ENCODE peak calls at places on chromosomes 13 and 19, in seven cellular contexts. One of them, this sample, is unnamed.

GRCh38 chr19:788821-789472 is 8.3 kb upstream of the PTBP1 start:
- DNase-seq in activated T-cell treated with anti-CD3 and anti-CD28 coated beads for 24 hours: no peak
- DNase-seq in A549: no peak
- DNase-seq in progenitor cell of endocrine pancreas: no peak
- DNase-seq in aorta: no peak
- DNase-seq in HEK293T: no peak
- DNase-seq in AG08396: no peak
- DNase-seq in this sample: no peak

GRCh38 chr13:98509271-98510155 is 67.4 kb downstream of the STK24 start:
- DNase-seq in activated T-cell treated with anti-CD3 and anti-CD28 coated beads for 24 hours: peak; percentile 23
- DNase-seq in A549: peak; percentile 76
- DNase-seq in progenitor cell of endocrine pancreas: no peak
- DNase-seq in aorta: peak; percentile 81
- DNase-seq in HEK293T: no peak
- DNase-seq in AG08396: peak; percentile 79
- DNase-seq in this sample: no peak

GRCh38 chr13:87078947-87079795 is 592.0 kb upstream of the SLITRK5 start:
- DNase-seq in activated T-cell treated with anti-CD3 and anti-CD28 coated beads for 24 hours: no peak
- DNase-seq in A549: no peak
- DNase-seq in progenitor cell of endocrine pancreas: no peak
- DNase-seq in aorta: no peak
- DNase-seq in HEK293T: no peak
- DNase-seq in AG08396: no peak
- DNase-seq in this sample: no peak

GRCh38 chr13:40402931-40403412 is 263.5 kb downstream of the FOXO1 start:
- DNase-seq in activated T-cell treated with anti-CD3 and anti-CD28 coated beads for 24 hours: no peak
- DNase-seq in A549: peak; percentile 59
- DNase-seq in progenitor cell of endocrine pancreas: no peak
- DNase-seq in aorta: no peak
- DNase-seq in HEK293T: no peak
- DNase-seq in AG08396: peak; percentile 51
- DNase-seq in this sample: no peak

GRCh38 chr13:33490461-33491327 is 205.1 kb upstream of the STARD13 start:
- DNase-seq in activated T-cell treated with anti-CD3 and anti-CD28 coated beads for 24 hours: no peak
- DNase-seq in A549: no peak
- DNase-seq in progenitor cell of endocrine pancreas: no peak
- DNase-seq in aorta: peak; percentile 42
- DNase-seq in HEK293T: no peak
- DNase-seq in AG08396: no peak
- DNase-seq in this sample: no peak

GRCh38 chr19:8363803-8364771 is at the start of gene ANGPTL4:
- DNase-seq in activated T-cell treated with anti-CD3 and anti-CD28 coated beads for 24 hours: peak; percentile 32
- DNase-seq in A549: peak; percentile 87
- DNase-seq in progenitor cell of endocrine pancreas: peak; percentile 23
- DNase-seq in aorta: peak; percentile 87
- DNase-seq in HEK293T: no peak
- DNase-seq in AG08396: peak; percentile 85
- DNase-seq in this sample: no peak

GRCh38 chr13:50152224-50152623 is 137.0 kb downstream of the KCNRG start:
- DNase-seq in activated T-cell treated with anti-CD3 and anti-CD28 coated beads for 24 hours: no peak
- DNase-seq in A549: no peak
- DNase-seq in progenitor cell of endocrine pancreas: no peak
- DNase-seq in aorta: no peak
- DNase-seq in HEK293T: no peak
- DNase-seq in AG08396: no peak
- DNase-seq in this sample: no peak

GRCh38 chr13:70424928-70425327 is 316.7 kb upstream of the KLHL1 start:
- DNase-seq in activated T-cell treated with anti-CD3 and anti-CD28 coated beads for 24 hours: no peak
- DNase-seq in A549: no peak
- DNase-seq in progenitor cell of endocrine pancreas: no peak
- DNase-seq in aorta: no peak
- DNase-seq in HEK293T: no peak
- DNase-seq in AG08396: no peak
- DNase-seq in this sample: no peak

GRCh38 chr19:13429563-13429962 is 76.7 kb downstream of the CACNA1A start:
- DNase-seq in activated T-cell treated with anti-CD3 and anti-CD28 coated beads for 24 hours: no peak
- DNase-seq in A549: no peak
- DNase-seq in progenitor cell of endocrine pancreas: no peak
- DNase-seq in aorta: no peak
- DNase-seq in HEK293T: no peak
- DNase-seq in AG08396: no peak
- DNase-seq in this sample: no peak

GRCh38 chr19:1214862-1215731 is 9.5 kb downstream of the STK11 start:
- DNase-seq in activated T-cell treated with anti-CD3 and anti-CD28 coated beads for 24 hours: no peak
- DNase-seq in A549: no peak
- DNase-seq in progenitor cell of endocrine pancreas: no peak
- DNase-seq in aorta: peak; percentile 90
- DNase-seq in HEK293T: no peak
- DNase-seq in AG08396: peak; percentile 77
- DNase-seq in this sample: no peak

GRCh38 chr19:33348301-33349010 is 25.1 kb upstream of the CEBPG start:
- DNase-seq in activated T-cell treated with anti-CD3 and anti-CD28 coated beads for 24 hours: no peak
- DNase-seq in A549: no peak
- DNase-seq in progenitor cell of endocrine pancreas: no peak
- DNase-seq in aorta: no peak
- DNase-seq in HEK293T: no peak
- DNase-seq in AG08396: no peak
- DNase-seq in this sample: no peak

GRCh38 chr19:34664168-34664567 is 12.8 kb downstream of the SCGB2B2 start:
- DNase-seq in activated T-cell treated with anti-CD3 and anti-CD28 coated beads for 24 hours: no peak
- DNase-seq in A549: no peak
- DNase-seq in progenitor cell of endocrine pancreas: no peak
- DNase-seq in aorta: no peak
- DNase-seq in HEK293T: no peak
- DNase-seq in AG08396: no peak
- DNase-seq in this sample: no peak

GRCh38 chr13:73142091-73142490 is 83.3 kb downstream of the KLF5 start:
- DNase-seq in activated T-cell treated with anti-CD3 and anti-CD28 coated beads for 24 hours: no peak
- DNase-seq in A549: no peak
- DNase-seq in progenitor cell of endocrine pancreas: no peak
- DNase-seq in aorta: no peak
- DNase-seq in HEK293T: no peak
- DNase-seq in AG08396: no peak
- DNase-seq in this sample: no peak

GRCh38 chr19:43450545-43450997 is 14.8 kb downstream of the LYPD3 start:
- DNase-seq in activated T-cell treated with anti-CD3 and anti-CD28 coated beads for 24 hours: no peak
- DNase-seq in A549: no peak
- DNase-seq in progenitor cell of endocrine pancreas: no peak
- DNase-seq in aorta: no peak
- DNase-seq in HEK293T: no peak
- DNase-seq in AG08396: no peak
- DNase-seq in this sample: no peak

GRCh38 chr13:54356209-54356608 is 1327.6 kb downstream of the OLFM4 start:
- DNase-seq in activated T-cell treated with anti-CD3 and anti-CD28 coated beads for 24 hours: no peak
- DNase-seq in A549: no peak
- DNase-seq in progenitor cell of endocrine pancreas: no peak
- DNase-seq in aorta: no peak
- DNase-seq in HEK293T: no peak
- DNase-seq in AG08396: no peak
- DNase-seq in this sample: no peak